ENCODE peak calls at places on chromosomes 3 and 15, in six cellular contexts. U is endothelial cell, O is B cell, B is heart left ventricle, Z is fibroblast of pulmonary artery, X is AG09319. D is an unnamed sample.

GRCh38 chr15:98076021-98076816 is 115.7 kb downstream of the ARRDC4 start:
- DNase-seq in O (no peak), B (peak; percentile 54), U (no peak), X (peak; percentile 46), Z (no peak), D (no peak)

GRCh38 chr15:55694652-55695150 is 48.3 kb downstream of the PRTG start:
- DNase-seq in O (no peak), X (no peak), Z (no peak), U (no peak), B (no peak), D (no peak)

GRCh38 chr3:98823791-98824190 is 60.7 kb downstream of the ST3GAL6 start:
- DNase-seq in U (no peak), O (no peak), Z (no peak), X (no peak), B (no peak), D (no peak)

GRCh38 chr15:39040861-39041260 is 476.2 kb upstream of the RASGRP1 start:
- DNase-seq in O (no peak), Z (no peak), B (no peak), X (no peak), U (no peak), D (no peak)

GRCh38 chr3:127041264-127041820 is 58.4 kb downstream of the PLXNA1 start:
- DNase-seq in Z (no peak), X (no peak), O (no peak), U (no peak), B (peak; percentile 15), D (no peak)

GRCh38 chr15:57323806-57324589 is 52.3 kb upstream of the CGNL1 start:
- DNase-seq in Z (no peak), O (no peak), U (no peak), X (no peak), B (no peak), D (no peak)

GRCh38 chr3:48716508-48716981 is 476 bp downstream of the IP6K2 start:
- DNase-seq in O (no peak), X (no peak), B (no peak), Z (no peak), U (peak; percentile 13), D (no peak)

GRCh38 chr3:71438904-71439303 is 144.6 kb downstream of the FOXP1 start:
- DNase-seq in Z (no peak), X (no peak), O (no peak), U (no peak), B (no peak), D (no peak)

GRCh38 chr3:177574232-177574856 is 377.1 kb upstream of the TBL1XR1 start:
- DNase-seq in Z (peak; percentile 93), X (no peak), B (no peak), U (no peak), O (no peak), D (peak; percentile 42)

GRCh38 chr15:41006479-41006878 is 53.2 kb downstream of the CHAC1 start:
- DNase-seq in X (no peak), Z (no peak), B (peak; percentile 41), O (no peak), U (no peak), D (no peak)

GRCh38 chr3:52436500-52437106 is 8.3 kb downstream of the SEMA3G start:
- DNase-seq in B (peak; percentile 73), U (no peak), X (peak; percentile 58), Z (peak; percentile 85), O (no peak), D (no peak)

GRCh38 chr3:12437223-12437605 is 47.1 kb upstream of the TSEN2 start:
- DNase-seq in X (no peak), B (no peak), Z (no peak), U (no peak), O (no peak), D (no peak)

GRCh38 chr15:60675763-60676162 is 196.8 kb upstream of the ICE2 start:
- DNase-seq in U (no peak), O (no peak), X (no peak), Z (no peak), B (no peak), D (no peak)

GRCh38 chr15:92664178-92664900 is 8.8 kb upstream of the FAM174B start:
- DNase-seq in U (no peak), O (no peak), Z (no peak), X (no peak), B (no peak), D (no peak)

GRCh38 chr15:73926191-73927002 is at the start of gene LOXL1:
- DNase-seq in U (peak; percentile 68), O (no peak), X (no peak), Z (peak; percentile 89), B (peak; percentile 88), D (no peak)

GRCh38 chr3:32437898-32438297 is 46.2 kb downstream of the CMTM7 start:
- DNase-seq in U (no peak), B (no peak), Z (no peak), X (no peak), O (no peak), D (no peak)

GRCh38 chr3:128483657-128484403 is 9.2 kb downstream of the GATA2 start:
- DNase-seq in U (peak; percentile 48), B (peak; percentile 16), O (no peak), X (no peak), Z (no peak), D (no peak)

GRCh38 chr3:132916096-132916495 is 122.1 kb upstream of the TMEM108 start:
- DNase-seq in X (no peak), B (no peak), U (no peak), Z (peak; percentile 27), O (no peak), D (no peak)

GRCh38 chr3:141009496-141009895 is 41.7 kb upstream of the SPSB4 start:
- DNase-seq in B (no peak), O (no peak), Z (no peak), U (no peak), X (no peak), D (no peak)

GRCh38 chr3:100277255-100277800 is 16.5 kb downstream of the TBC1D23 start:
- DNase-seq in O (no peak), Z (no peak), X (no peak), U (no peak), B (no peak), D (no peak)

GRCh38 chr3:122350814-122351418 is 25.9 kb downstream of the CSTA start:
- DNase-seq in B (no peak), U (no peak), O (no peak), Z (peak; percentile 42), X (peak; percentile 4), D (no peak)

DNA sequence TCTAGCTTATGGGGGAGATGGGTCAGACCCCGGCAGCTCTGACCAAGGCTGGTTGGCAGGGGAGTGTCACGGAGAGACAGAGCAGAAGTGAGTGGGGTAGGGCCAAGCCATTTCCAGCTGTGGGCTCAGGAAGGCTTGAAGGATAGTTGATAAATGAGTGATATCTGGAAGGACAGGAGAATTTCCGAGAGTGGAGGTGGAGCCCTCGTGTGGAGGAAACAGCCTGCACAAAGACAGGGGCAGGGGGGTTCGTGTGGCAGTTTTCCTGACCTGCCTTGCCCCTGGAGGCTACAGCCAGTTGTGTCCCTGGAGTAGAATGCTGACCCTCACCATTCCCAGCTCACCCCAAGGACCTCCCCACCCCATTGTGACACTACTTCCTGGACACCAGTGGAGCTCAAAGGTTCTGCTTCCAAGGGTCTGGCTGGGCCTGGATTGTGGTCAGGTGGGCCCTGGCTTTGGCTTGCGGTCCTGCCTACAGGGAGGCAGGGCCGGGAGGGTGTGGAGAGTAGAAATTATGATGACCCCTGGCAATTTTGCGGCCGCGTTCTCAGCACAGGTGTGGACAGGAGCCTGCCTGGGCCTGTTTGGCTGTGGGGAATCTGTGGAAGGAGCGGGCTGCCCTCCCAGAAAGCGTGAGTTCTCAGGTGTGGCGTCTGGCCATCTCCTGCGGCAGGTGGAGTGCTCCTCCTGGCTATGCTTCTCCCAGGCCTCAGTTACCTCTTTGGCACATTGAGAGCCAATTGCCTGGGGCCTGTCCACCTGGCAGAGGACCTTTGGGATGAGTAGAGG is at the start of gene SLC22A14:
- DNase-seq in X (no peak), O (no peak), B (no peak), Z (no peak), U (no peak), D (no peak)
- TF ChIP-seq CTCF in X (no peak), O (no peak), B (no peak), Z (peak; percentile 11), U (peak; percentile 17), D (no peak)

GRCh38 chr3:78143000-78143399 is 1103.1 kb downstream of the ROBO2 start:
- DNase-seq in Z (peak; percentile 21), B (no peak), X (no peak), U (no peak), O (no peak), D (no peak)

GRCh38 chr3:78134496-78134895 is 1094.6 kb downstream of the ROBO2 start:
- DNase-seq in U (no peak), O (no peak), X (no peak), Z (no peak), B (no peak), D (no peak)

GRCh38 chr3:78140866-78141658 is 1101.2 kb downstream of the ROBO2 start:
- DNase-seq in O (no peak), B (no peak), X (no peak), U (no peak), Z (peak; percentile 80), D (no peak)

GRCh38 chr3:78139166-78139565 is 1099.3 kb downstream of the ROBO2 start:
- DNase-seq in B (no peak), U (no peak), O (no peak), X (no peak), Z (peak; percentile 73), D (no peak)

DNA sequence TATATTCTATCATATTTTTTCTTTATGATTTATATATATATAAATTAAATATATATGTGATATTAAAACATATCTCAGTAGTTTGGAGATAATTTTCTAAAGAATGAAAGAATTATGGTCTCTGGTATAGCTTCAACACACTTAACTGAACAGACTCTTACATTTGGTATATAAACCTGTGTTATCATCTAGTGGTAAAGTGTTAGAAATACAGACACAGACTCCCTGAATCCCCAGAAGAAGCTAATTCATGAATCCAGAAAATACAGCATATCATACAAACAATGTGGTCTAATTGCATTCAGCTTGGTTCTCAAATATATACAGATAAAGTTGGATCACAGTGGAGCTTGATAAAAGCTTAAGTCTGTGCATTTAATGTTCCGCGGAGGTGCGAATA is 1100.4 kb downstream of the ROBO2 start:
- DNase-seq in X (no peak), B (no peak), U (no peak), O (no peak), Z (peak; percentile 11), D (no peak)
- TF ChIP-seq CTCF in X (peak; percentile 7), B (no peak), U (no peak), O (no peak), Z (peak; percentile 10), D (no peak)

DNA sequence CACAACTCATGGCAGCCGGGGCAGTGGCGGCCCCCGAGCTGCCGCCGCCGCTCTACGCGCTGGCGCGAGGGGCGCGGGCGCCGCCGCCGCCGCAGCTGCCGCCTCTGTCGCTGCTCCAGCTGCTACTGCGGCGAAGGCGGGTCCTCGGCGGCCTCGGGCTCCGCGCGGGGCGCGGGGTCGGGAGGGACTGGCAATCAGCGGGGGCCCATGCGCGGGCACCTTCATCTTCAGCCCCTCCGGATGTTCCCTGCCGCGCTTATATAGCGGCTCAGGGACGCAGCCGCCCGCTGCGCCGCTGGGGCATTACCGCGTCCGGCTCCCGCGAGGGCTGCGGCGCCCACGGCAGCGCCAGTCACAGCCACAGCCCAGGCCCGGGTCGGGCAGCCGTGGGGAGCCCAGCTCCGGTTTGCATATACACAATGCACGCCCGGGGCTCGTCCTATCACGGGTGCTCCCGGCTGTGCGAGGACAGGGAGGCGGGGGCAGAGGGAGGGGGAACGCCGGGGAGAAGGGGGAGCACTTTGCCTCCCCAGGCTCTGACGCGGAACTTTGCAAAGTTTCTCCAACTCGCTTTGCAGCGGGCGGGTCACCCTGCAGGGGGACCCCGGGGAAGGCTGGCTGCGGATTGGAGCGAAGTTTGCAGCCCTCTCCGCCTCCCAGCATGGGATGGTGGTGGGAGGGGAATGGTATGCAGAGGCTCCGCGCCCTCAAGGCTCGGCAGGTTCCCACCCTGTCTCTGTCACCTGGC is at the start of gene VGLL3:
- DNase-seq in Z (peak; percentile 88), B (peak; percentile 79), O (no peak), X (peak; percentile 78), U (peak; percentile 58), D (no peak)
- TF ChIP-seq CTCF in Z (peak; percentile 32), B (no peak), O (no peak), X (peak; percentile 39), U (no peak), D (no peak)

GRCh38 chr3:111621535-111621934 is 26.4 kb upstream of the ZBED2 start:
- DNase-seq in B (no peak), O (no peak), X (no peak), U (peak; percentile 52), Z (no peak), D (no peak)
- TF ChIP-seq CTCF in B (no peak), O (no peak), X (peak; percentile 23), U (peak; percentile 63), Z (peak; percentile 25), D (no peak)

D was measured in omental fat pad.